ENCODE peak calls at places on chromosome 1, in eight cellular contexts. A, T, R, Q, E, U, F and O are unnamed samples.

GRCh38 chr1:42173155-42173933 is 8.8 kb upstream of the GUCA2A start:
- DNase-seq in A (peak; percentile 83), T (peak; percentile 58), R (peak; percentile 74), Q (peak; percentile 38), E (peak; percentile 28), U (peak; percentile 49), F (peak; percentile 82), O (peak; percentile 83)

GRCh38 chr1:84259376-84259775 is 42.1 kb upstream of the SAMD13 start:
- DNase-seq in A (no peak), T (no peak), R (no peak), Q (no peak), E (no peak), U (no peak), F (no peak), O (no peak)

GRCh38 chr1:216566809-216567208 is 143.6 kb upstream of the USH2A start:
- DNase-seq in A (no peak), T (no peak), R (no peak), Q (no peak), E (peak; percentile 45), U (peak; percentile 24), F (no peak), O (no peak)

GRCh38 chr1:180560200-180560867 is 1.6 kb downstream of the OVAAL start:
- DNase-seq in A (no peak), T (no peak), R (peak; percentile 81), Q (no peak), E (no peak), U (no peak), F (no peak), O (no peak)

GRCh38 chr1:79617777-79618176 is 611.2 kb upstream of the ADGRL4 start:
- DNase-seq in A (no peak), T (no peak), R (no peak), Q (no peak), E (no peak), U (peak; percentile 6), F (no peak), O (no peak)

GRCh38 chr1:39453603-39454002 is 37.8 kb upstream of the BMP8A start:
- DNase-seq in A (no peak), T (peak; percentile 83), R (peak; percentile 56), Q (no peak), E (peak; percentile 80), U (peak; percentile 90), F (no peak), O (no peak)

GRCh38 chr1:38151399-38151798 is 104.8 kb upstream of the POU3F1 start:
- DNase-seq in A (no peak), T (no peak), R (no peak), Q (no peak), E (no peak), U (no peak), F (no peak), O (no peak)

GRCh38 chr1:218294531-218294930 is 9.4 kb downstream of the RRP15 start:
- DNase-seq in A (no peak), T (no peak), R (no peak), Q (no peak), E (peak; percentile 54), U (peak; percentile 48), F (no peak), O (no peak)

GRCh38 chr1:150258275-150258666 is 697 bp downstream of the CA14 start:
- DNase-seq in A (no peak), T (no peak), R (no peak), Q (no peak), E (no peak), U (no peak), F (no peak), O (no peak)

GRCh38 chr1:5419501-5419900 is 572.7 kb downstream of the NPHP4 start:
- DNase-seq in A (no peak), T (no peak), R (no peak), Q (no peak), E (no peak), U (no peak), F (no peak), O (no peak)

GRCh38 chr1:198267921-198268320 is 111.1 kb downstream of the NEK7 start:
- DNase-seq in A (no peak), T (no peak), R (no peak), Q (no peak), E (peak; percentile 86), U (peak; percentile 66), F (no peak), O (no peak)

GRCh38 chr1:109579044-109579443 is 30.6 kb downstream of the GNAI3 start:
- DNase-seq in A (no peak), T (no peak), R (no peak), Q (no peak), E (peak; percentile 46), U (peak; percentile 28), F (no peak), O (no peak)

GRCh38 chr1:28815533-28815932 is 3.6 kb downstream of the OPRD1 start:
- DNase-seq in A (no peak), T (no peak), R (no peak), Q (no peak), E (no peak), U (no peak), F (no peak), O (no peak)

GRCh38 chr1:73744985-73745384 is 453.0 kb downstream of the LRRIQ3 start:
- DNase-seq in A (no peak), T (no peak), R (no peak), Q (no peak), E (no peak), U (no peak), F (no peak), O (no peak)

GRCh38 chr1:175376194-175376593 is 183.6 kb upstream of the KIAA0040 start:
- DNase-seq in A (no peak), T (no peak), R (no peak), Q (no peak), E (no peak), U (peak; percentile 12), F (no peak), O (no peak)

GRCh38 chr1:6523566-6523965 is 30.7 kb downstream of the NOL9 start:
- DNase-seq in A (peak; percentile 46), T (no peak), R (no peak), Q (no peak), E (peak; percentile 37), U (peak; percentile 53), F (peak; percentile 60), O (no peak)

GRCh38 chr1:151980287-151981177 is 13.1 kb downstream of the S100A10 start:
- DNase-seq in A (peak; percentile 63), T (no peak), R (peak; percentile 37), Q (no peak), E (peak; percentile 37), U (peak; percentile 98), F (no peak), O (no peak)

GRCh38 chr1:182709855-182710254 is 25.5 kb upstream of the RGS8 start:
- DNase-seq in A (no peak), T (no peak), R (no peak), Q (no peak), E (no peak), U (no peak), F (no peak), O (no peak)

GRCh38 chr1:1157914-1158710 is 15.6 kb upstream of the TTLL10 start:
- DNase-seq in A (peak; percentile 94), T (no peak), R (peak; percentile 86), Q (no peak), E (no peak), U (peak; percentile 1), F (no peak), O (no peak)

GRCh38 chr1:83764209-83764608 is 234.7 kb downstream of the TTLL7 start:
- DNase-seq in A (no peak), T (no peak), R (no peak), Q (no peak), E (no peak), U (no peak), F (no peak), O (no peak)

GRCh38 chr1:940121-941026 is 16.7 kb downstream of the SAMD11 start:
- DNase-seq in A (peak; percentile 95), T (peak; percentile 72), R (peak; percentile 45), Q (no peak), E (peak; percentile 62), U (peak; percentile 59), F (no peak), O (peak; percentile 75)

DNA sequence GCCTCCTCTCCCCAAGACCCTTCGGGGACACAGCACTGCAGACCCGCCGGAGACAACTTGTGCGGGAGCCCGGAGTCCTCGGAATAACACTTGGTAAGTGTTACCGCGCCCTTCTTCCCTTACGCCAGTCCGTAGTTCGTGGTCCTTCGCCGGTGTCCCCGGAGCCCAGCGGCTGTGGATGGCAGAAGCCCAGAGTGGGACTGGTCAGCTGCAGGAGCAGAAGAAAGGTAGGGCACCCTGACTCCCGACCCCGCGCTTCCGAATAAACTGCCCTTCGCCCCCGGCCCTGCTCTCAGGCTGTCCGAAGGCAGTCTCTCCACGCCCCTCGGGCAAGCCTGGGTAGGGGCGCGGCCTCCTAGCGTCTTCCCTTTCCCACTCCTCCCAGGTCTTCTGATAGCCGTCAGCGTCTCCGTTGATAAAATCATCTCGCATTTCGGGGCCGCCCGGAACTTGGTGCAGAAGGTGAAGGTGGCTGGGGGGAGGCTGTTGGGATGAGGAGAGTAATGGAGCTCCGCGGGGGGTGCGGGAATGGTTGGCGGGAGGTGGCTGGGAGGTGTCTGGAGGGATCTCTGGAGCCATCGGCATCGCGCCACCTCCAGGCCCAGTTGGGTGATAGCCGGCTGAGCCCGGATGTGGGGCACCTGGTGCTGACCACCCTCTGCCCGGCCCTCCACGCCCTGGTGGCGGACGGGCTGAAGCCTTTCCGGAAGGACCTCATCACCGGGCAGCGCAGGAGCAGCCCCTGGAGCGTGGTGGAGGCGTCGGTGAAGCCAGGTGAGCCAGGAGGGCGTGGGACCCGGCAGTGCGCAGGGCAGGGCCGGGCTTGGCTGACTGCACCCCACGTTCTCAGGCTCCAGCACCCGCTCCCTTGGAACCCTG is 4.3 kb downstream of the RUSC1 start:
- DNase-seq in A (peak; percentile 90), T (peak; percentile 68), R (peak; percentile 77), Q (no peak), E (peak; percentile 40), U (peak; percentile 45), F (peak; percentile 85), O (no peak)
- TF ChIP-seq CTCF in A (peak; percentile 34), T (peak; percentile 16), R (peak; percentile 48), Q (no peak), E (peak; percentile 51), U (peak; percentile 46), F (no peak), O (no peak)

GRCh38 chr1:168767885-168768584 is 39.0 kb upstream of the DPT start:
- DNase-seq in A (peak; percentile 52), T (peak; percentile 58), R (peak; percentile 11), Q (no peak), E (peak; percentile 2), U (peak; percentile 79), F (no peak), O (no peak)
- TF ChIP-seq CTCF in A (no peak), T (no peak), R (no peak), Q (no peak), E (no peak), U (no peak), F (no peak), O (no peak)

GRCh38 chr1:208179303-208179702 is 64.9 kb downstream of the PLXNA2 start:
- DNase-seq in A (no peak), T (peak; percentile 73), R (peak; percentile 55), Q (no peak), E (no peak), U (no peak), F (no peak), O (no peak)
- TF ChIP-seq CTCF in A (no peak), T (no peak), R (no peak), Q (no peak), E (no peak), U (no peak), F (no peak), O (no peak)

DNA sequence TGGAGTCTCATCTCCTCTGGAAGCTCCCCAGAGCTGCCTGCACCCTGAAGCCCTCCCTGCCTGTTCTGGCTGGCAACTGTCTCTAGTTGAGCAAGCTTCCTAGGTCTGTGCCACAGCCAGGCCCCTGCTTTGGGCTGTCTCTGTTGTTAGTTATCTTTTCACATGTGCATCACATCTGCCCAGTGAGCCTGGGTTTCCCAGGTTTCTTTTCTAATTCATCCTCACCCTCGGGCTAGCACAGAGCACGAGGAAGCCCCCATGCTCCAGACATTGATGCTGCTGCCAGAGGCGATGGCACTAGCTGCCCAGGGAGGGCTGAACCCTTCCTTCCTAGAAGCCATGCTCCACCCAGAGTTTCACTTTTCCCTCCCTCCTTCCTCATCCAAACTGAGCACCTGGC is 27.2 kb downstream of the RASSF5 start:
- DNase-seq in A (no peak), T (no peak), R (no peak), Q (no peak), E (no peak), U (no peak), F (no peak), O (no peak)
- TF ChIP-seq CTCF in A (no peak), T (no peak), R (no peak), Q (no peak), E (no peak), U (no peak), F (no peak), O (no peak)